ENCODE peak calls at places on chromosomes 12 and 14, in seven cellular contexts. D is stimulated activated CD4-positive, alpha-beta T cell treated with anti-CD3 and anti-CD28 coated beads, TNF-alpha, amount 100 ng/mL, for 48 hours; L is HFFc6; N is CD8-positive, alpha-beta T cell; Q is WTC11; P is upper lobe of right lung; R is stomach. M is an unnamed sample.

GRCh38 chr12:93990832-93991748 is 157.3 kb upstream of the PLXNC1 start:
- DNase-seq in D (no peak), L (peak; percentile 55), N (no peak), Q (peak; percentile 57), P (no peak), R (no peak), M (peak; percentile 47)

GRCh38 chr12:105342464-105342863 is 12.0 kb downstream of the C12orf75 start:
- DNase-seq in D (no peak), L (no peak), N (no peak), Q (no peak), P (no peak), R (no peak), M (no peak)

GRCh38 chr14:22427771-22428228 is 161.2 kb downstream of the DAD1 start:
- DNase-seq in D (no peak), L (no peak), N (no peak), Q (no peak), P (no peak), R (no peak), M (peak; percentile 20)

GRCh38 chr12:40099423-40099853 is 6.4 kb downstream of the SLC2A13 start:
- DNase-seq in D (no peak), L (no peak), N (no peak), Q (no peak), P (no peak), R (no peak), M (no peak)

GRCh38 chr14:101114726-101115481 is 211.4 kb upstream of the RTL1 start:
- DNase-seq in D (no peak), L (no peak), N (peak; percentile 3), Q (no peak), P (no peak), R (peak; percentile 13), M (no peak)

GRCh38 chr12:8609061-8609570 is 3.5 kb downstream of the AICDA start:
- DNase-seq in D (peak; percentile 5), L (peak; percentile 20), N (no peak), Q (peak; percentile 33), P (no peak), R (no peak), M (peak; percentile 66)

GRCh38 chr12:62113366-62114011 is 146.7 kb upstream of the USP15 start:
- DNase-seq in D (no peak), L (no peak), N (no peak), Q (peak; percentile 43), P (no peak), R (no peak), M (no peak)

GRCh38 chr12:25988505-25988904 is 30.0 kb downstream of the RASSF8 start:
- DNase-seq in D (no peak), L (no peak), N (no peak), Q (no peak), P (no peak), R (no peak), M (no peak)

GRCh38 chr12:132194056-132194455 is 49.8 kb downstream of the NOC4L start:
- DNase-seq in D (no peak), L (no peak), N (no peak), Q (peak; percentile 61), P (no peak), R (no peak), M (peak; percentile 78)

GRCh38 chr14:76698631-76699030 is 62.6 kb upstream of the VASH1 start:
- DNase-seq in D (no peak), L (no peak), N (no peak), Q (no peak), P (no peak), R (no peak), M (no peak)

GRCh38 chr12:111584959-111585358 is 14.2 kb downstream of the ATXN2 start:
- DNase-seq in D (no peak), L (peak; percentile 53), N (no peak), Q (no peak), P (no peak), R (no peak), M (no peak)

GRCh38 chr14:90087433-90087832 is 25.6 kb downstream of the KCNK13 start:
- DNase-seq in D (no peak), L (peak; percentile 66), N (no peak), Q (no peak), P (no peak), R (no peak), M (no peak)

GRCh38 chr14:33114331-33114730 is 175.7 kb downstream of the NPAS3 start:
- DNase-seq in D (no peak), L (no peak), N (no peak), Q (no peak), P (no peak), R (no peak), M (no peak)

GRCh38 chr12:47741340-47741703 is 16.0 kb upstream of the ENDOU start:
- DNase-seq in D (peak; percentile 47), L (no peak), N (peak; percentile 83), Q (no peak), P (peak; percentile 81), R (peak; percentile 66), M (peak; percentile 43)

GRCh38 chr12:101781834-101782543 is 42.7 kb upstream of the SYCP3 start:
- DNase-seq in D (no peak), L (peak; percentile 43), N (no peak), Q (no peak), P (no peak), R (no peak), M (no peak)

GRCh38 chr12:114686421-114687268 is 2.7 kb upstream of the TBX3 start:
- DNase-seq in D (no peak), L (no peak), N (no peak), Q (no peak), P (no peak), R (no peak), M (no peak)

GRCh38 chr14:100375273-100375962 is 52.3 kb downstream of the SLC25A47 start:
- DNase-seq in D (peak; percentile 79), L (peak; percentile 78), N (peak; percentile 21), Q (peak; percentile 65), P (peak; percentile 91), R (peak; percentile 56), M (no peak)

GRCh38 chr12:82426586-82426985 is 68.3 kb downstream of the METTL25 start:
- DNase-seq in D (no peak), L (no peak), N (no peak), Q (no peak), P (no peak), R (no peak), M (no peak)

GRCh38 chr14:78983126-78983525 is 813.0 kb downstream of the NRXN3 start:
- DNase-seq in D (no peak), L (peak; percentile 37), N (no peak), Q (no peak), P (no peak), R (no peak), M (no peak)

GRCh38 chr12:10088955-10089354 is 9.8 kb downstream of the CLEC1A start:
- DNase-seq in D (no peak), L (no peak), N (no peak), Q (no peak), P (no peak), R (no peak), M (no peak)

GRCh38 chr14:106879241-106879640 is 1352.9 kb downstream of the TMEM121 start:
- DNase-seq in D (peak; percentile 73), L (no peak), N (peak; percentile 28), Q (no peak), P (peak; percentile 75), R (peak; percentile 63), M (no peak)

GRCh38 chr14:94643316-94644101 is 31.3 kb downstream of the SERPINA3 start:
- DNase-seq in D (no peak), L (no peak), N (no peak), Q (no peak), P (no peak), R (no peak), M (no peak)

GRCh38 chr12:32515137-32515860 is 115.9 kb downstream of the FGD4 start:
- DNase-seq in D (no peak), L (no peak), N (no peak), Q (no peak), P (no peak), R (no peak), M (no peak)

GRCh38 chr14:92677955-92678354 is 70.5 kb downstream of the LGMN start:
- DNase-seq in D (no peak), L (no peak), N (no peak), Q (no peak), P (peak; percentile 15), R (no peak), M (no peak)

M was measured in iPS-NIHi11.